ENCODE peak calls at places on chromosomes 11 and 22, in ten cellular contexts. One of them, this sample, is unnamed. For H3K27me3 and H3K36me3, the result is how much of the 10 kb centered on the place peaks cover.

GRCh38 chr22:31451709-31452571 is 37.7 kb downstream of the EIF4ENIF1 start:
- DNase-seq in neural progenitor cell: peak
- DNase-seq in Peyer's patch: no peak
- DNase-seq in CD8-positive, alpha-beta memory T cell: peak
- DNase-seq in CD8-positive, alpha-beta T cell: no peak
- DNase-seq in effector memory CD4-positive, alpha-beta T cell: no peak
- DNase-seq in GM23338: peak
- DNase-seq in uterus: no peak
- DNase-seq in aorta: no peak
- DNase-seq in PC-3: peak
- DNase-seq in this sample: peak

GRCh38 chr11:116851631-116852030 is 14.2 kb upstream of the APOA1 start:
- DNase-seq in neural progenitor cell: no peak
- DNase-seq in Peyer's patch: no peak
- DNase-seq in CD8-positive, alpha-beta memory T cell: peak
- DNase-seq in CD8-positive, alpha-beta T cell: peak
- DNase-seq in effector memory CD4-positive, alpha-beta T cell: peak
- DNase-seq in GM23338: no peak
- DNase-seq in uterus: no peak
- DNase-seq in aorta: peak
- DNase-seq in PC-3: no peak
- DNase-seq in this sample: peak

GRCh38 chr11:90744169-90744568 is 521.3 kb upstream of the CHORDC1 start:
- DNase-seq in neural progenitor cell: no peak
- DNase-seq in Peyer's patch: no peak
- DNase-seq in CD8-positive, alpha-beta memory T cell: no peak
- DNase-seq in CD8-positive, alpha-beta T cell: no peak
- DNase-seq in effector memory CD4-positive, alpha-beta T cell: no peak
- DNase-seq in GM23338: no peak
- DNase-seq in uterus: no peak
- DNase-seq in aorta: no peak
- DNase-seq in PC-3: no peak
- DNase-seq in this sample: no peak

GRCh38 chr11:133065847-133066485 is 466.3 kb downstream of the OPCML start:
- DNase-seq in neural progenitor cell: no peak
- DNase-seq in Peyer's patch: no peak
- DNase-seq in CD8-positive, alpha-beta memory T cell: no peak
- DNase-seq in CD8-positive, alpha-beta T cell: no peak
- DNase-seq in effector memory CD4-positive, alpha-beta T cell: no peak
- DNase-seq in GM23338: no peak
- DNase-seq in uterus: no peak
- DNase-seq in aorta: no peak
- DNase-seq in PC-3: no peak
- DNase-seq in this sample: no peak

GRCh38 chr11:12083380-12083779 is 27.0 kb upstream of the MICAL2 start:
- DNase-seq in neural progenitor cell: no peak
- DNase-seq in Peyer's patch: no peak
- DNase-seq in CD8-positive, alpha-beta memory T cell: no peak
- DNase-seq in CD8-positive, alpha-beta T cell: peak
- DNase-seq in effector memory CD4-positive, alpha-beta T cell: no peak
- DNase-seq in GM23338: peak
- DNase-seq in uterus: no peak
- DNase-seq in aorta: no peak
- DNase-seq in PC-3: no peak
- DNase-seq in this sample: no peak

GRCh38 chr11:105609832-105610781 is at the start of gene GRIA4:
- DNase-seq in neural progenitor cell: peak
- DNase-seq in Peyer's patch: peak
- DNase-seq in CD8-positive, alpha-beta memory T cell: no peak
- DNase-seq in CD8-positive, alpha-beta T cell: no peak
- DNase-seq in effector memory CD4-positive, alpha-beta T cell: no peak
- DNase-seq in GM23338: peak
- DNase-seq in uterus: no peak
- DNase-seq in aorta: peak
- DNase-seq in PC-3: no peak
- DNase-seq in this sample: no peak

GRCh38 chr11:108324587-108324986 is 101.7 kb downstream of the ATM start:
- DNase-seq in neural progenitor cell: no peak
- DNase-seq in Peyer's patch: no peak
- DNase-seq in CD8-positive, alpha-beta memory T cell: no peak
- DNase-seq in CD8-positive, alpha-beta T cell: no peak
- DNase-seq in effector memory CD4-positive, alpha-beta T cell: no peak
- DNase-seq in GM23338: no peak
- DNase-seq in uterus: no peak
- DNase-seq in aorta: no peak
- DNase-seq in PC-3: peak
- DNase-seq in this sample: no peak

GRCh38 chr11:63609536-63609935 is 4.7 kb downstream of the PLAAT3 start:
- DNase-seq in neural progenitor cell: no peak
- DNase-seq in Peyer's patch: peak
- DNase-seq in CD8-positive, alpha-beta memory T cell: no peak
- DNase-seq in CD8-positive, alpha-beta T cell: no peak
- DNase-seq in effector memory CD4-positive, alpha-beta T cell: no peak
- DNase-seq in GM23338: no peak
- DNase-seq in uterus: no peak
- DNase-seq in aorta: no peak
- DNase-seq in PC-3: no peak
- DNase-seq in this sample: no peak

GRCh38 chr11:34180045-34180813 is 74.8 kb downstream of the NAT10 start:
- DNase-seq in neural progenitor cell: no peak
- DNase-seq in Peyer's patch: no peak
- DNase-seq in CD8-positive, alpha-beta memory T cell: no peak
- DNase-seq in CD8-positive, alpha-beta T cell: no peak
- DNase-seq in effector memory CD4-positive, alpha-beta T cell: no peak
- DNase-seq in GM23338: no peak
- DNase-seq in uterus: no peak
- DNase-seq in aorta: no peak
- DNase-seq in PC-3: no peak
- DNase-seq in this sample: no peak

GRCh38 chr11:104570088-104570701 is 328.1 kb downstream of the CASP12 start:
- DNase-seq in neural progenitor cell: no peak
- DNase-seq in Peyer's patch: no peak
- DNase-seq in CD8-positive, alpha-beta memory T cell: no peak
- DNase-seq in CD8-positive, alpha-beta T cell: no peak
- DNase-seq in effector memory CD4-positive, alpha-beta T cell: no peak
- DNase-seq in GM23338: no peak
- DNase-seq in uterus: no peak
- DNase-seq in aorta: no peak
- DNase-seq in PC-3: peak
- DNase-seq in this sample: no peak

GRCh38 chr11:66371627-66372415 is at the start of gene SLC29A2:
- DNase-seq in neural progenitor cell: peak
- DNase-seq in Peyer's patch: peak
- DNase-seq in CD8-positive, alpha-beta memory T cell: peak
- DNase-seq in CD8-positive, alpha-beta T cell: peak
- DNase-seq in effector memory CD4-positive, alpha-beta T cell: peak
- DNase-seq in GM23338: peak
- DNase-seq in uterus: no peak
- DNase-seq in aorta: peak
- DNase-seq in PC-3: peak
- DNase-seq in this sample: peak

DNA sequence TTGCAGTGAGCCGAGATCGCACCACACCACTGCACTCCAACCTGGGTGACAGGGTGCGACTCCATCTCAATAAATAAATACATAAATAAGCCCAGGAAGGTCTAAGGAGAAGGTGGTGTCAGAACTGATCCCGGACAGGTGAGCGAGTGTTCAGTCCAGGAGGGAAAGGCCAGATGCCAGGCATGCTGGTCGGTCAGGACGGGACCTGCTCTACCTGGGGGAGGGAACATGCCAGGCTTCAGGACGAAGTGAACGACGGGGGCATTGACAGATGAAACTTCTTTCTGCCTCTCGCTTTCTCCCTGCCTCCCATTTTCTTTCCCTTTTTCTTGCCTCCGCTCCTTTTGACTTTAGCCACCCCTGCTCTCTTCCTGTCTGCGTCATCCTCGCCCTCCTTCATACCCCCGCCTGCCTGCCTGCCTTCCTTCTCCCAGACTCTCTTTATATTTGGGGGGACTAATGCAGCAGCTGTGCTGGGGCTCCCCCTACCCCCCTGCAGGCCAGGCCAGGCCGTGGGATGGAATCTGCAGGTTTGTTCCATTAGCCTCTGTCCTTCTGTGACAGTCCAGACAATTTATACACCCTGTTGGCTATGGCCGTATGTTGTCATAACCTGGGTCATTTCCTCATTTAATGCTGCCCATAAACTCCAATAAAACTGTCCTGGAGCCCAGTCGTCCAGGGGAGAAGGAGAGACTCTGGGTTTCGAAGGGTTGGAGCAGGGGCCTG is 209.2 kb upstream of the TBCEL start:
- DNase-seq in neural progenitor cell: no peak
- DNase-seq in Peyer's patch: no peak
- DNase-seq in CD8-positive, alpha-beta memory T cell: no peak
- DNase-seq in CD8-positive, alpha-beta T cell: no peak
- DNase-seq in effector memory CD4-positive, alpha-beta T cell: no peak
- DNase-seq in GM23338: no peak
- DNase-seq in uterus: no peak
- DNase-seq in aorta: no peak
- DNase-seq in PC-3: no peak
- DNase-seq in this sample: no peak
- H3K27me3 ChIP-seq in neural progenitor cell: under half
- H3K27me3 ChIP-seq in Peyer's patch: under half
- H3K27me3 ChIP-seq in CD8-positive, alpha-beta memory T cell: under half
- H3K27me3 ChIP-seq in CD8-positive, alpha-beta T cell: under half
- H3K27me3 ChIP-seq in effector memory CD4-positive, alpha-beta T cell: under half
- H3K27me3 ChIP-seq in GM23338: under half
- H3K27me3 ChIP-seq in uterus: under half
- H3K27me3 ChIP-seq in aorta: under half
- H3K27me3 ChIP-seq in PC-3: half or more
- H3K27me3 ChIP-seq in this sample: under half

GRCh38 chr11:114109206-114110090 is 49.9 kb downstream of the ZBTB16 start:
- DNase-seq in neural progenitor cell: no peak
- DNase-seq in Peyer's patch: no peak
- DNase-seq in CD8-positive, alpha-beta memory T cell: no peak
- DNase-seq in CD8-positive, alpha-beta T cell: no peak
- DNase-seq in effector memory CD4-positive, alpha-beta T cell: no peak
- DNase-seq in GM23338: no peak
- DNase-seq in uterus: no peak
- DNase-seq in aorta: no peak
- DNase-seq in PC-3: no peak
- DNase-seq in this sample: no peak
- H3K27ac ChIP-seq in neural progenitor cell: no peak
- H3K27ac ChIP-seq in Peyer's patch: peak
- H3K27ac ChIP-seq in CD8-positive, alpha-beta memory T cell: no peak
- H3K27ac ChIP-seq in CD8-positive, alpha-beta T cell: no peak
- H3K27ac ChIP-seq in effector memory CD4-positive, alpha-beta T cell: no peak
- H3K27ac ChIP-seq in GM23338: no peak
- H3K27ac ChIP-seq in uterus: peak
- H3K27ac ChIP-seq in aorta: peak
- H3K27ac ChIP-seq in PC-3: no peak
- H3K27ac ChIP-seq in this sample: no peak

GRCh38 chr11:1530686-1531256 is 41.3 kb downstream of the DUSP8 start:
- DNase-seq in neural progenitor cell: no peak
- DNase-seq in Peyer's patch: no peak
- DNase-seq in CD8-positive, alpha-beta memory T cell: no peak
- DNase-seq in CD8-positive, alpha-beta T cell: no peak
- DNase-seq in effector memory CD4-positive, alpha-beta T cell: no peak
- DNase-seq in GM23338: no peak
- DNase-seq in uterus: no peak
- DNase-seq in aorta: no peak
- DNase-seq in PC-3: no peak
- DNase-seq in this sample: no peak

GRCh38 chr11:1529286-1529685 is 42.7 kb upstream of the MOB2 start:
- DNase-seq in neural progenitor cell: no peak
- DNase-seq in Peyer's patch: no peak
- DNase-seq in CD8-positive, alpha-beta memory T cell: no peak
- DNase-seq in CD8-positive, alpha-beta T cell: no peak
- DNase-seq in effector memory CD4-positive, alpha-beta T cell: no peak
- DNase-seq in GM23338: no peak
- DNase-seq in uterus: no peak
- DNase-seq in aorta: no peak
- DNase-seq in PC-3: no peak
- DNase-seq in this sample: no peak

GRCh38 chr11:1528710-1529109 is 42.1 kb upstream of the MOB2 start:
- DNase-seq in neural progenitor cell: no peak
- DNase-seq in Peyer's patch: no peak
- DNase-seq in CD8-positive, alpha-beta memory T cell: no peak
- DNase-seq in CD8-positive, alpha-beta T cell: no peak
- DNase-seq in effector memory CD4-positive, alpha-beta T cell: no peak
- DNase-seq in GM23338: no peak
- DNase-seq in uterus: no peak
- DNase-seq in aorta: no peak
- DNase-seq in PC-3: no peak
- DNase-seq in this sample: no peak

GRCh38 chr11:1531418-1531817 is 40.7 kb downstream of the DUSP8 start:
- DNase-seq in neural progenitor cell: no peak
- DNase-seq in Peyer's patch: no peak
- DNase-seq in CD8-positive, alpha-beta memory T cell: no peak
- DNase-seq in CD8-positive, alpha-beta T cell: no peak
- DNase-seq in effector memory CD4-positive, alpha-beta T cell: no peak
- DNase-seq in GM23338: no peak
- DNase-seq in uterus: no peak
- DNase-seq in aorta: no peak
- DNase-seq in PC-3: no peak
- DNase-seq in this sample: no peak

DNA sequence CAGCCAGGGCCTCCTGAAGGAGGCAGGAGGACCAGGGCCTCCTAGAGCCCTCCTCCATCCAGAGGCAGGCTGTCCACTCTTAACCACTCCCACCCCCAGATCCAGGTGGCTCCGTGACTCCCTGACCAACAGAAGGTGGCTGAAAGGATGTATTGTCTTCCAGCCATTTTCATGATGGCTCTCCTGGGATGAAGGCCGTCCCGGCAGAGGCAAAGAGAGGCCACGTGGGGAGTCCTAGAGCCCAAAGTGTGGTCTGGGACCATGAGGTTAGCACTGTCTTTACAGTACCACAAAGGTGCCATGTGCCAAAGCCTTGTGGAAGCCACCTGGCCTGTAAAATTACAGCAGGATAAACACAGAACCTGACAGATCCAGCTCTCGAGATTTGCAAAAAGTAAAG is 42.3 kb downstream of the DUSP8 start:
- DNase-seq in neural progenitor cell: no peak
- DNase-seq in Peyer's patch: no peak
- DNase-seq in CD8-positive, alpha-beta memory T cell: no peak
- DNase-seq in CD8-positive, alpha-beta T cell: no peak
- DNase-seq in effector memory CD4-positive, alpha-beta T cell: no peak
- DNase-seq in GM23338: no peak
- DNase-seq in uterus: no peak
- DNase-seq in aorta: no peak
- DNase-seq in PC-3: no peak
- DNase-seq in this sample: no peak
- H3K36me3 ChIP-seq in neural progenitor cell: under half
- H3K36me3 ChIP-seq in Peyer's patch: under half
- H3K36me3 ChIP-seq in CD8-positive, alpha-beta memory T cell: under half
- H3K36me3 ChIP-seq in CD8-positive, alpha-beta T cell: under half
- H3K36me3 ChIP-seq in effector memory CD4-positive, alpha-beta T cell: under half
- H3K36me3 ChIP-seq in GM23338: under half
- H3K36me3 ChIP-seq in uterus: under half
- H3K36me3 ChIP-seq in aorta: under half
- H3K36me3 ChIP-seq in PC-3: under half
- H3K36me3 ChIP-seq in this sample: under half

GRCh38 chr11:44840526-44840925 is 110.2 kb downstream of the TP53I11 start:
- DNase-seq in neural progenitor cell: no peak
- DNase-seq in Peyer's patch: no peak
- DNase-seq in CD8-positive, alpha-beta memory T cell: no peak
- DNase-seq in CD8-positive, alpha-beta T cell: no peak
- DNase-seq in effector memory CD4-positive, alpha-beta T cell: no peak
- DNase-seq in GM23338: no peak
- DNase-seq in uterus: no peak
- DNase-seq in aorta: no peak
- DNase-seq in PC-3: no peak
- DNase-seq in this sample: no peak
- H3K27me3 ChIP-seq in neural progenitor cell: under half
- H3K27me3 ChIP-seq in Peyer's patch: under half
- H3K27me3 ChIP-seq in CD8-positive, alpha-beta memory T cell: under half
- H3K27me3 ChIP-seq in CD8-positive, alpha-beta T cell: under half
- H3K27me3 ChIP-seq in effector memory CD4-positive, alpha-beta T cell: under half
- H3K27me3 ChIP-seq in GM23338: under half
- H3K27me3 ChIP-seq in uterus: under half
- H3K27me3 ChIP-seq in aorta: under half
- H3K27me3 ChIP-seq in PC-3: under half
- H3K27me3 ChIP-seq in this sample: under half

GRCh38 chr11:92224394-92225205 is at the start of gene FAT3:
- DNase-seq in neural progenitor cell: peak
- DNase-seq in Peyer's patch: peak
- DNase-seq in CD8-positive, alpha-beta memory T cell: no peak
- DNase-seq in CD8-positive, alpha-beta T cell: no peak
- DNase-seq in effector memory CD4-positive, alpha-beta T cell: no peak
- DNase-seq in GM23338: peak
- DNase-seq in uterus: no peak
- DNase-seq in aorta: peak
- DNase-seq in PC-3: no peak
- DNase-seq in this sample: no peak
- H3K27ac ChIP-seq in neural progenitor cell: peak
- H3K27ac ChIP-seq in Peyer's patch: no peak
- H3K27ac ChIP-seq in CD8-positive, alpha-beta memory T cell: no peak
- H3K27ac ChIP-seq in CD8-positive, alpha-beta T cell: no peak
- H3K27ac ChIP-seq in effector memory CD4-positive, alpha-beta T cell: no peak
- H3K27ac ChIP-seq in GM23338: no peak
- H3K27ac ChIP-seq in uterus: peak
- H3K27ac ChIP-seq in aorta: peak
- H3K27ac ChIP-seq in PC-3: no peak
- H3K27ac ChIP-seq in this sample: no peak